ENCODE peak calls at places on chromosomes 5 and 9, in ten cellular contexts. One of them, this sample, is unnamed.

GRCh38 chr9:100111235-100111634 is 12.2 kb downstream of the INVS start:
- DNase-seq in SK-N-SH: no peak
- DNase-seq in heart right ventricle: peak; percentile 83
- DNase-seq in GM23338: no peak
- DNase-seq in uterus: peak; percentile 82
- DNase-seq in mucosa of descending colon: peak; percentile 56
- DNase-seq in NB4: no peak
- DNase-seq in psoas muscle: peak; percentile 97
- DNase-seq in upper lobe of right lung: peak; percentile 82
- DNase-seq in astrocyte of the spinal cord: peak; percentile 98
- DNase-seq in this sample: no peak

GRCh38 chr9:95225016-95225745 is 92.3 kb downstream of the FANCC start:
- DNase-seq in SK-N-SH: peak; percentile 61
- DNase-seq in heart right ventricle: no peak
- DNase-seq in GM23338: no peak
- DNase-seq in uterus: no peak
- DNase-seq in mucosa of descending colon: no peak
- DNase-seq in NB4: no peak
- DNase-seq in psoas muscle: no peak
- DNase-seq in upper lobe of right lung: no peak
- DNase-seq in astrocyte of the spinal cord: no peak
- DNase-seq in this sample: no peak

GRCh38 chr5:80656425-80656824 is 1.6 kb upstream of the DHFR start:
- DNase-seq in SK-N-SH: no peak
- DNase-seq in heart right ventricle: no peak
- DNase-seq in GM23338: peak; percentile 33
- DNase-seq in uterus: no peak
- DNase-seq in mucosa of descending colon: no peak
- DNase-seq in NB4: peak; percentile 12
- DNase-seq in psoas muscle: no peak
- DNase-seq in upper lobe of right lung: no peak
- DNase-seq in astrocyte of the spinal cord: no peak
- DNase-seq in this sample: no peak

GRCh38 chr9:70519912-70520724 is 105.7 kb upstream of the KLF9 start:
- DNase-seq in SK-N-SH: no peak
- DNase-seq in heart right ventricle: no peak
- DNase-seq in GM23338: no peak
- DNase-seq in uterus: no peak
- DNase-seq in mucosa of descending colon: no peak
- DNase-seq in NB4: no peak
- DNase-seq in psoas muscle: no peak
- DNase-seq in upper lobe of right lung: no peak
- DNase-seq in astrocyte of the spinal cord: no peak
- DNase-seq in this sample: no peak

GRCh38 chr9:91589101-91589553 is 165.5 kb upstream of the NFIL3 start:
- DNase-seq in SK-N-SH: no peak
- DNase-seq in heart right ventricle: no peak
- DNase-seq in GM23338: no peak
- DNase-seq in uterus: peak; percentile 73
- DNase-seq in mucosa of descending colon: no peak
- DNase-seq in NB4: peak; percentile 33
- DNase-seq in psoas muscle: no peak
- DNase-seq in upper lobe of right lung: no peak
- DNase-seq in astrocyte of the spinal cord: peak; percentile 75
- DNase-seq in this sample: no peak

GRCh38 chr9:112169368-112169767 is 5.7 kb downstream of the SUSD1 start:
- DNase-seq in SK-N-SH: no peak
- DNase-seq in heart right ventricle: no peak
- DNase-seq in GM23338: no peak
- DNase-seq in uterus: no peak
- DNase-seq in mucosa of descending colon: peak; percentile 68
- DNase-seq in NB4: no peak
- DNase-seq in psoas muscle: no peak
- DNase-seq in upper lobe of right lung: no peak
- DNase-seq in astrocyte of the spinal cord: no peak
- DNase-seq in this sample: no peak

GRCh38 chr9:114757984-114758383 is 47.9 kb downstream of the TNFSF15 start:
- DNase-seq in SK-N-SH: no peak
- DNase-seq in heart right ventricle: no peak
- DNase-seq in GM23338: peak; percentile 44
- DNase-seq in uterus: no peak
- DNase-seq in mucosa of descending colon: no peak
- DNase-seq in NB4: no peak
- DNase-seq in psoas muscle: no peak
- DNase-seq in upper lobe of right lung: no peak
- DNase-seq in astrocyte of the spinal cord: no peak
- DNase-seq in this sample: no peak

GRCh38 chr9:112233769-112234168 is 58.7 kb upstream of the SUSD1 start:
- DNase-seq in SK-N-SH: no peak
- DNase-seq in heart right ventricle: no peak
- DNase-seq in GM23338: no peak
- DNase-seq in uterus: no peak
- DNase-seq in mucosa of descending colon: no peak
- DNase-seq in NB4: peak; percentile 2
- DNase-seq in psoas muscle: no peak
- DNase-seq in upper lobe of right lung: no peak
- DNase-seq in astrocyte of the spinal cord: peak; percentile 22
- DNase-seq in this sample: no peak

GRCh38 chr5:142508630-142509425 is 177.1 kb downstream of the FGF1 start:
- DNase-seq in SK-N-SH: no peak
- DNase-seq in heart right ventricle: no peak
- DNase-seq in GM23338: peak; percentile 22
- DNase-seq in uterus: no peak
- DNase-seq in mucosa of descending colon: no peak
- DNase-seq in NB4: no peak
- DNase-seq in psoas muscle: no peak
- DNase-seq in upper lobe of right lung: no peak
- DNase-seq in astrocyte of the spinal cord: no peak
- DNase-seq in this sample: peak; percentile 72

GRCh38 chr5:19795218-19795617 is 192.8 kb downstream of the CDH18 start:
- DNase-seq in SK-N-SH: no peak
- DNase-seq in heart right ventricle: no peak
- DNase-seq in GM23338: peak; percentile 66
- DNase-seq in uterus: no peak
- DNase-seq in mucosa of descending colon: no peak
- DNase-seq in NB4: no peak
- DNase-seq in psoas muscle: no peak
- DNase-seq in upper lobe of right lung: no peak
- DNase-seq in astrocyte of the spinal cord: peak; percentile 46
- DNase-seq in this sample: peak; percentile 45

GRCh38 chr9:126093771-126094170 is 232.9 kb upstream of the MVB12B start:
- DNase-seq in SK-N-SH: no peak
- DNase-seq in heart right ventricle: no peak
- DNase-seq in GM23338: peak; percentile 50
- DNase-seq in uterus: no peak
- DNase-seq in mucosa of descending colon: no peak
- DNase-seq in NB4: peak; percentile 12
- DNase-seq in psoas muscle: no peak
- DNase-seq in upper lobe of right lung: no peak
- DNase-seq in astrocyte of the spinal cord: no peak
- DNase-seq in this sample: no peak

GRCh38 chr9:126084696-126085095 is 241.9 kb upstream of the MVB12B start:
- DNase-seq in SK-N-SH: no peak
- DNase-seq in heart right ventricle: no peak
- DNase-seq in GM23338: no peak
- DNase-seq in uterus: no peak
- DNase-seq in mucosa of descending colon: no peak
- DNase-seq in NB4: no peak
- DNase-seq in psoas muscle: no peak
- DNase-seq in upper lobe of right lung: no peak
- DNase-seq in astrocyte of the spinal cord: no peak
- DNase-seq in this sample: no peak

GRCh38 chr9:126088336-126088735 is 238.3 kb upstream of the MVB12B start:
- DNase-seq in SK-N-SH: no peak
- DNase-seq in heart right ventricle: no peak
- DNase-seq in GM23338: no peak
- DNase-seq in uterus: no peak
- DNase-seq in mucosa of descending colon: no peak
- DNase-seq in NB4: no peak
- DNase-seq in psoas muscle: no peak
- DNase-seq in upper lobe of right lung: no peak
- DNase-seq in astrocyte of the spinal cord: no peak
- DNase-seq in this sample: no peak

GRCh38 chr9:126095546-126096190 is 231.0 kb upstream of the MVB12B start:
- DNase-seq in SK-N-SH: no peak
- DNase-seq in heart right ventricle: no peak
- DNase-seq in GM23338: no peak
- DNase-seq in uterus: no peak
- DNase-seq in mucosa of descending colon: no peak
- DNase-seq in NB4: no peak
- DNase-seq in psoas muscle: no peak
- DNase-seq in upper lobe of right lung: no peak
- DNase-seq in astrocyte of the spinal cord: no peak
- DNase-seq in this sample: no peak

GRCh38 chr9:126089789-126090188 is 236.8 kb upstream of the MVB12B start:
- DNase-seq in SK-N-SH: no peak
- DNase-seq in heart right ventricle: no peak
- DNase-seq in GM23338: no peak
- DNase-seq in uterus: no peak
- DNase-seq in mucosa of descending colon: no peak
- DNase-seq in NB4: no peak
- DNase-seq in psoas muscle: no peak
- DNase-seq in upper lobe of right lung: no peak
- DNase-seq in astrocyte of the spinal cord: no peak
- DNase-seq in this sample: no peak
- TF ChIP-seq CTCF in SK-N-SH: no peak
- TF ChIP-seq CTCF in heart right ventricle: no peak
- TF ChIP-seq CTCF in GM23338: peak; percentile 33
- TF ChIP-seq CTCF in uterus: no peak
- TF ChIP-seq CTCF in mucosa of descending colon: no peak
- TF ChIP-seq CTCF in NB4: no peak
- TF ChIP-seq CTCF in psoas muscle: no peak
- TF ChIP-seq CTCF in upper lobe of right lung: no peak
- TF ChIP-seq CTCF in astrocyte of the spinal cord: no peak
- TF ChIP-seq CTCF in this sample: peak; percentile 33

GRCh38 chr9:124017929-124018730 is 6.6 kb downstream of the LHX2 start:
- DNase-seq in SK-N-SH: peak; percentile 58
- DNase-seq in heart right ventricle: no peak
- DNase-seq in GM23338: peak; percentile 69
- DNase-seq in uterus: no peak
- DNase-seq in mucosa of descending colon: no peak
- DNase-seq in NB4: peak; percentile 8
- DNase-seq in psoas muscle: no peak
- DNase-seq in upper lobe of right lung: peak; percentile 56
- DNase-seq in astrocyte of the spinal cord: no peak
- DNase-seq in this sample: no peak
- H3K4me3 ChIP-seq in SK-N-SH: no peak overlapping the region
- H3K4me3 ChIP-seq in heart right ventricle: peak overlapping the region; percentile 22
- H3K4me3 ChIP-seq in GM23338: peak overlapping the region; percentile 68
- H3K4me3 ChIP-seq in uterus: peak overlapping the region; percentile 17
- H3K4me3 ChIP-seq in mucosa of descending colon: no peak overlapping the region
- H3K4me3 ChIP-seq in NB4: no peak overlapping the region
- H3K4me3 ChIP-seq in psoas muscle: peak overlapping the region; percentile 48
- H3K4me3 ChIP-seq in upper lobe of right lung: no peak overlapping the region
- H3K4me3 ChIP-seq in astrocyte of the spinal cord: no peak overlapping the region
- H3K4me3 ChIP-seq in this sample: no peak overlapping the region

DNA sequence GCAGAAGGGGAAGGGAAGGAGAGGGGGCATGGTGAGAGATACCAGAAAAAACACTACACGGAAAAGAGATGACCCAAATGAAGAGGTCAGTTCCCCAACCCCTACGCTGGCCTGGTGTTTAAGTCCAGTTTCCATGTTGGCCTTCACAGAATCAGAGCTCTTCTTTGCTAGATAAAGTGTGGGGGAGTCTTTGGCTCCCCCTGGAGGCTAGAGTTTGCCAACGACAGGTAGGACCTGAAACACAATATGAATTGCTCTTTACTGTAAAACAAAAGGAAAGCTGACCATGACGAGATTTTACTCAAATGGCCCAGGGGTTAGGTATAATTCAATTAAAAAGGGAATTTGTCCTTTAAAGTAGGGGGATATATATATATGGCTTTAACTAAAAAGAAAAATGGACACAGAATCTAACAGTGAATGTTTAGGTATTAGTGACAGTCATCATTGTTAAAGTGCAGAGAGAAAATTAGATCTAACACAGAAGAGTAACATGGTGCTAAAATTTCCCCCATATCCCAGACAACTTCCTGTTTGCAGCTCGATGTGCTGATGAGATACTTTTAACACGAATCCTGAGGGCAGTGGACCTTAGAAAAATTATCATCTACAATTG is 92.0 kb downstream of the SV2C start:
- DNase-seq in SK-N-SH: peak; percentile 80
- DNase-seq in heart right ventricle: no peak
- DNase-seq in GM23338: peak; percentile 79
- DNase-seq in uterus: no peak
- DNase-seq in mucosa of descending colon: no peak
- DNase-seq in NB4: peak; percentile 65
- DNase-seq in psoas muscle: no peak
- DNase-seq in upper lobe of right lung: no peak
- DNase-seq in astrocyte of the spinal cord: peak; percentile 48
- DNase-seq in this sample: peak; percentile 75
- TF ChIP-seq CTCF in SK-N-SH: peak; percentile 89
- TF ChIP-seq CTCF in heart right ventricle: peak; percentile 67
- TF ChIP-seq CTCF in GM23338: peak; percentile 84
- TF ChIP-seq CTCF in uterus: peak; percentile 37
- TF ChIP-seq CTCF in mucosa of descending colon: peak; percentile 38
- TF ChIP-seq CTCF in NB4: peak; percentile 73
- TF ChIP-seq CTCF in psoas muscle: peak; percentile 18
- TF ChIP-seq CTCF in upper lobe of right lung: peak; percentile 75
- TF ChIP-seq CTCF in astrocyte of the spinal cord: peak; percentile 86
- TF ChIP-seq CTCF in this sample: peak; percentile 77

GRCh38 chr9:137176302-137177182 is 4.7 kb upstream of the TMEM210 start:
- DNase-seq in SK-N-SH: no peak
- DNase-seq in heart right ventricle: no peak
- DNase-seq in GM23338: peak; percentile 70
- DNase-seq in uterus: no peak
- DNase-seq in mucosa of descending colon: no peak
- DNase-seq in NB4: peak; percentile 31
- DNase-seq in psoas muscle: no peak
- DNase-seq in upper lobe of right lung: no peak
- DNase-seq in astrocyte of the spinal cord: peak; percentile 18
- DNase-seq in this sample: no peak

GRCh38 chr9:137173795-137174664 is 2.2 kb upstream of the TMEM210 start:
- DNase-seq in SK-N-SH: peak; percentile 83
- DNase-seq in heart right ventricle: no peak
- DNase-seq in GM23338: no peak
- DNase-seq in uterus: no peak
- DNase-seq in mucosa of descending colon: no peak
- DNase-seq in NB4: no peak
- DNase-seq in psoas muscle: no peak
- DNase-seq in upper lobe of right lung: no peak
- DNase-seq in astrocyte of the spinal cord: no peak
- DNase-seq in this sample: no peak

GRCh38 chr9:137172907-137173794 is 1.3 kb upstream of the TMEM210 start:
- DNase-seq in SK-N-SH: peak; percentile 50
- DNase-seq in heart right ventricle: no peak
- DNase-seq in GM23338: no peak
- DNase-seq in uterus: no peak
- DNase-seq in mucosa of descending colon: no peak
- DNase-seq in NB4: no peak
- DNase-seq in psoas muscle: no peak
- DNase-seq in upper lobe of right lung: no peak
- DNase-seq in astrocyte of the spinal cord: no peak
- DNase-seq in this sample: no peak

GRCh38 chr9:137175345-137175961 is 3.6 kb upstream of the TMEM210 start:
- DNase-seq in SK-N-SH: no peak
- DNase-seq in heart right ventricle: no peak
- DNase-seq in GM23338: peak; percentile 61
- DNase-seq in uterus: no peak
- DNase-seq in mucosa of descending colon: no peak
- DNase-seq in NB4: no peak
- DNase-seq in psoas muscle: no peak
- DNase-seq in upper lobe of right lung: no peak
- DNase-seq in astrocyte of the spinal cord: no peak
- DNase-seq in this sample: no peak

GRCh38 chr9:137174722-137175293 is 3.0 kb upstream of the TMEM210 start:
- DNase-seq in SK-N-SH: no peak
- DNase-seq in heart right ventricle: no peak
- DNase-seq in GM23338: peak; percentile 55
- DNase-seq in uterus: no peak
- DNase-seq in mucosa of descending colon: no peak
- DNase-seq in NB4: no peak
- DNase-seq in psoas muscle: no peak
- DNase-seq in upper lobe of right lung: no peak
- DNase-seq in astrocyte of the spinal cord: no peak
- DNase-seq in this sample: no peak
- H3K4me3 ChIP-seq in SK-N-SH: no peak overlapping the region
- H3K4me3 ChIP-seq in heart right ventricle: no peak overlapping the region
- H3K4me3 ChIP-seq in GM23338: no peak overlapping the region
- H3K4me3 ChIP-seq in uterus: no peak overlapping the region
- H3K4me3 ChIP-seq in mucosa of descending colon: no peak overlapping the region
- H3K4me3 ChIP-seq in NB4: no peak overlapping the region
- H3K4me3 ChIP-seq in psoas muscle: no peak overlapping the region
- H3K4me3 ChIP-seq in upper lobe of right lung: no peak overlapping the region
- H3K4me3 ChIP-seq in astrocyte of the spinal cord: no peak overlapping the region
- H3K4me3 ChIP-seq in this sample: no peak overlapping the region